ENCODE peak calls at places on chromosomes 5 and 9, in eight cellular contexts. B, O, H, V, L, P, C and I are unnamed samples.
A peak's percentile ranks its signal among the peaks of the same experiment; 100 is the strongest.

GRCh38 chr9:137296214-137297059 is 5.6 kb downstream of the NRARP start:
- DNase-seq in B (no peak), O (no peak), H (no peak), V (no peak), L (no peak), P (peak; percentile 50), C (peak; percentile 61), I (no peak)

GRCh38 chr5:150295172-150295611 is 5.6 kb upstream of the CAMK2A start:
- DNase-seq in B (no peak), O (peak; percentile 81), H (no peak), V (peak; percentile 73), L (no peak), P (peak; percentile 81), C (peak; percentile 44), I (no peak)

GRCh38 chr5:170431571-170431970 is 42.4 kb upstream of the KCNMB1 start:
- DNase-seq in B (no peak), O (no peak), H (no peak), V (no peak), L (no peak), P (no peak), C (no peak), I (no peak)

GRCh38 chr9:76537150-76537646 is 78.2 kb downstream of the GCNT1 start:
- DNase-seq in B (no peak), O (no peak), H (no peak), V (no peak), L (no peak), P (no peak), C (no peak), I (no peak)

GRCh38 chr5:132426525-132427138 is 57.1 kb downstream of the SLC22A5 start:
- DNase-seq in B (no peak), O (peak; percentile 86), H (peak; percentile 91), V (peak; percentile 92), L (peak; percentile 92), P (peak; percentile 97), C (peak; percentile 46), I (peak; percentile 95)

GRCh38 chr5:26487553-26487952 is 550.8 kb downstream of the CDH9 start:
- DNase-seq in B (no peak), O (no peak), H (no peak), V (no peak), L (no peak), P (no peak), C (no peak), I (no peak)

GRCh38 chr5:178230879-178231735 is 1.5 kb downstream of the PHYKPL start:
- DNase-seq in B (no peak), O (no peak), H (no peak), V (no peak), L (no peak), P (peak; percentile 51), C (no peak), I (peak; percentile 69)

GRCh38 chr9:76704601-76705204 is 59.5 kb upstream of the PCA3 start:
- DNase-seq in B (peak; percentile 23), O (peak; percentile 63), H (peak; percentile 29), V (no peak), L (peak; percentile 83), P (peak; percentile 93), C (peak; percentile 88), I (no peak)

GRCh38 chr9:136901516-136902258 is 15.4 kb downstream of the TRAF2 start:
- DNase-seq in B (peak; percentile 47), O (peak; percentile 100), H (no peak), V (no peak), L (no peak), P (peak; percentile 45), C (peak; percentile 92), I (peak; percentile 83)

GRCh38 chr5:157506066-157506590 is 46.1 kb downstream of the NIPAL4 start:
- DNase-seq in B (no peak), O (no peak), H (no peak), V (no peak), L (no peak), P (no peak), C (no peak), I (no peak)

GRCh38 chr9:7780261-7780988 is 19.2 kb downstream of the DMAC1 start:
- DNase-seq in B (no peak), O (no peak), H (no peak), V (no peak), L (no peak), P (peak; percentile 73), C (no peak), I (no peak)

GRCh38 chr5:176413709-176414191 is 2.6 kb downstream of the CLTB start:
- DNase-seq in B (no peak), O (no peak), H (no peak), V (no peak), L (no peak), P (no peak), C (no peak), I (no peak)

GRCh38 chr5:176414704-176415103 is 1.6 kb downstream of the CLTB start:
- DNase-seq in B (no peak), O (no peak), H (no peak), V (no peak), L (peak; percentile 35), P (no peak), C (no peak), I (no peak)

GRCh38 chr5:176416965-176417364 is 626 bp upstream of the CLTB start:
- DNase-seq in B (no peak), O (no peak), H (no peak), V (no peak), L (no peak), P (no peak), C (no peak), I (no peak)

GRCh38 chr5:176416123-176416924 is at the start of gene CLTB:
- DNase-seq in B (peak; percentile 92), O (peak; percentile 88), H (peak; percentile 92), V (peak; percentile 95), L (peak; percentile 96), P (peak; percentile 78), C (peak; percentile 87), I (peak; percentile 99)

GRCh38 chr5:176415240-176416122 is 858 bp downstream of the CLTB start:
- DNase-seq in B (peak; percentile 15), O (peak; percentile 80), H (no peak), V (peak; percentile 81), L (peak; percentile 43), P (peak; percentile 49), C (peak; percentile 53), I (no peak)
- TF ChIP-seq POLR2A in B (no peak), O (no peak), H (no peak), V (no peak), L (no peak), P (no peak), C (no peak), I (no peak)

DNA sequence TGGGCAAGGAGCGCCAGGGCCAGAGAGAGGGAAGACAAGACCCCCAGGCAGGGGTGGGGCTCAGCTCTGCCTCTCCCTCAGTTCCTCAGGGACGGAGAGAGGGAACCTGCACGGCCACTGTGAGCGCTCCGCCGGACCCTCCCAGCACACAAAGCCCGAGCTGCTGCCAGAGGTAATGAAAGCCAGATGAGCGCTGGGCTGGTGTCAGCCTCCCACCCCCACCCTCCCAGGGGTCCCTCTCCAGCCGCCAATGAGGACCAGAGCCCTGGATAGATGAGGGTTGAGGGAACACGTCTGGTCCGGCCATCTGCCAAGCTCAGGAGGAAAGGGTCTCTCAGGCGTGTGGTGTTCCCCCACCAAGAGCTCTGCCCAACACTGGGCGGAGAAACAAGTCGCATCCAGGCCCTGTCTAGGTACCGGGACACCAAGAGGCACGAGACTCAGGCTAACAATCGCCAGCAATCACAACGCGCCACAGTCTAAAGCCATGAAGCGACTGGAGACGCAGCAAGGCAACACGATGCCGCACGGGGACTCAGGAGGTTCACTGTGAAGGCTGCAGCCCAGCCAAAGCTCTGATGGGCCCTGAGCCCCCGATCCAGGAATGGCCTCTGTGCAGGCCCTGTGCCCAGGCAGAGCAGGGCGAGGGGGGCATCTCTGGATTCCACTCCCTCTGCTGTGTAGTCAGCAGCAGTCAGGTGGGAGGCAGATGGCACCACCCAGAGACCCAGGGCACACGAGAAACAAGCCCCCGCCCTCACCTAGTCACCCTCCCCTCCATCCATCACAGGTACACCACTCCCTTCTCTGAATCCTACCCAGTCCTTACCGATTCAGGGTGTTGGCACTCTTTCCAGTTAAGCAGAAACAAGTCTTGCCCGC is 1.3 kb downstream of the RALGDS start:
- DNase-seq in B (peak; percentile 70), O (no peak), H (no peak), V (peak; percentile 79), L (no peak), P (peak; percentile 4), C (no peak), I (no peak)
- TF ChIP-seq POLR2A in B (peak; percentile 49), O (no peak), H (no peak), V (no peak), L (no peak), P (no peak), C (no peak), I (no peak)

GRCh38 chr9:129200255-129200654 is 22.2 kb upstream of the IER5L start:
- DNase-seq in B (no peak), O (no peak), H (no peak), V (no peak), L (no peak), P (no peak), C (no peak), I (no peak)

GRCh38 chr9:129201289-129201688 is 23.2 kb upstream of the IER5L start:
- DNase-seq in B (no peak), O (no peak), H (no peak), V (no peak), L (no peak), P (no peak), C (no peak), I (no peak)

GRCh38 chr9:129203556-129203909 is 25.5 kb upstream of the IER5L start:
- DNase-seq in B (no peak), O (no peak), H (no peak), V (no peak), L (no peak), P (no peak), C (no peak), I (no peak)

GRCh38 chr9:129204840-129205239 is 26.8 kb upstream of the IER5L start:
- DNase-seq in B (no peak), O (no peak), H (no peak), V (no peak), L (no peak), P (no peak), C (no peak), I (no peak)

DNA sequence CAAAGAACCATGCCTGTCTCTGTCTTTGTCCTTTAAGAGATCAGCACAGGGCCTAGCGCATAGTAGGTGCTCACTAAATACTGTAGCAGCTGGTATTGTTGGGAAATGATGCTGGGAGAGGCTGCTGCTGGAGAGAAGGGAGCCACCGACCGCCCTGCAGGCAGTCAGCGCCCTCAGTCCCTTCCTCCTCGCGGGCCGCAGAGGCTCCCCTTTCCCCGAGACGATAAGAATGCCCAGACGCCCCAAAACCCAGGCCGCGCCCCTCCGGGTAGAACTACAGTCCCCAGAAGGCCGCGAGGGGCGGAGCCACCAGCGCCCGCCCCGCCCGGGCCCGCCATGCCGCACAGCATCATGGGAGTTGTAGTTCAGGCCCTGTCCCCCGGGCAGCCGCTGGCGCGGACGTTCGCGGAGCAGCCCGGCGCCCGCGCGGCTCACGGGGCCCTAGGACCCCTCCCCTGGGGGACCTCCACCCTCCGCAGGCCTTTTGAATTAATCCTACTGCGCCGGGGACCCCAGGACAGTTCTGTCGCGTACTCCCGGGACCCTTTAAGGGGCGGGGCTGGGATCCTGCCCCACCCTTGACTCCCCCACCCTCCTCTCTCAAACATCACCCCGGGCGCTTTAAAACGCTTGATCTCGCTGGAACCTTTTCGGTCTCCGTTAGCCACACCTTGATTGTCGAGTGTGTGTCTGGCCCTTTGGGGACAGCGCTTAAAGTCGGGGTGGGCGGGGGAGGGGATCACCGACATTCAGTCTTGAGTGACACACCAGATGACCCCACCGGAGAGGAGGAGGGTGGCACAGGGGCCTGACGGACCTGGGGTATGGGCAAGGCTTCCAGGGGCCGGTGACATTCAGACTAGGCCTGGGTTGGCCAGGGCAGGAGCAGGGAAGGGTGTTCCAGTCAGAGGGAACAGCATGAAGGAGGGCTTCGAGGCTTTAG is 24.8 kb upstream of the IER5L start:
- DNase-seq in B (peak; percentile 73), O (peak; percentile 51), H (peak; percentile 90), V (peak; percentile 93), L (peak; percentile 84), P (peak; percentile 63), C (peak; percentile 83), I (peak; percentile 96)
- TF ChIP-seq POLR2A in B (no peak), O (no peak), H (no peak), V (peak; percentile 45), L (no peak), P (peak; percentile 29), C (peak; percentile 9), I (no peak)

GRCh38 chr5:142310803-142311202 is 14.0 kb downstream of the SPRY4 start:
- DNase-seq in B (no peak), O (no peak), H (no peak), V (no peak), L (no peak), P (no peak), C (no peak), I (no peak)
- TF ChIP-seq POLR2A in B (no peak), O (no peak), H (peak; percentile 48), V (no peak), L (no peak), P (no peak), C (no peak), I (no peak)